ENCODE peak calls at places on chromosome 12, in nine cellular contexts. Z, A, P, I, V, M, C, X and W are unnamed samples.

GRCh38 chr12:116880817-116881324 is 370 bp downstream of the HRK start:
- DNase-seq in Z (peak; percentile 18), A (peak; percentile 75), P (peak; percentile 38), I (peak; percentile 38), V (peak; percentile 45), M (peak; percentile 69), C (peak; percentile 73), X (peak; percentile 72), W (peak; percentile 79)

GRCh38 chr12:57983150-57983857 is 41.9 kb downstream of the ATP23 start:
- DNase-seq in Z (peak; percentile 79), A (peak; percentile 71), P (peak; percentile 24), I (peak; percentile 26), V (peak; percentile 67), M (no peak), C (peak; percentile 69), X (peak; percentile 73), W (peak; percentile 51)

GRCh38 chr12:71139153-71139735 is 18.6 kb downstream of the TSPAN8 start:
- DNase-seq in Z (no peak), A (no peak), P (no peak), I (no peak), V (no peak), M (no peak), C (no peak), X (no peak), W (no peak)

GRCh38 chr12:103301642-103302620 is 193.8 kb downstream of the C12orf42 start:
- DNase-seq in Z (no peak), A (peak; percentile 83), P (no peak), I (no peak), V (no peak), M (no peak), C (no peak), X (no peak), W (peak; percentile 79)

GRCh38 chr12:114981036-114981435 is 297.1 kb upstream of the TBX3 start:
- DNase-seq in Z (peak; percentile 27), A (no peak), P (no peak), I (no peak), V (peak; percentile 22), M (no peak), C (no peak), X (no peak), W (no peak)

GRCh38 chr12:97435153-97435552 is 27.5 kb upstream of the RMST start:
- DNase-seq in Z (no peak), A (no peak), P (no peak), I (no peak), V (no peak), M (no peak), C (no peak), X (no peak), W (no peak)

GRCh38 chr12:108729612-108730336 is 1.5 kb downstream of the CORO1C start:
- DNase-seq in Z (peak; percentile 62), A (no peak), P (peak; percentile 79), I (no peak), V (no peak), M (no peak), C (no peak), X (peak; percentile 79), W (no peak)

GRCh38 chr12:76246611-76247010 is 101.6 kb downstream of the BBS10 start:
- DNase-seq in Z (no peak), A (no peak), P (no peak), I (no peak), V (no peak), M (no peak), C (no peak), X (no peak), W (no peak)

GRCh38 chr12:38158428-38159091 is 158.0 kb upstream of the ALG10B start:
- DNase-seq in Z (no peak), A (no peak), P (no peak), I (peak; percentile 9), V (no peak), M (no peak), C (no peak), X (no peak), W (no peak)

GRCh38 chr12:71299541-71300376 is 139.8 kb upstream of the LGR5 start:
- DNase-seq in Z (no peak), A (no peak), P (peak; percentile 21), I (no peak), V (no peak), M (peak; percentile 21), C (peak; percentile 57), X (no peak), W (no peak)

GRCh38 chr12:30286345-30286926 is 409.2 kb downstream of the IPO8 start:
- DNase-seq in Z (peak; percentile 68), A (peak; percentile 48), P (peak; percentile 29), I (no peak), V (peak; percentile 42), M (no peak), C (peak; percentile 25), X (peak; percentile 59), W (peak; percentile 55)

GRCh38 chr12:108581311-108582227 is 16.3 kb downstream of the TMEM119 start:
- DNase-seq in Z (no peak), A (no peak), P (no peak), I (no peak), V (no peak), M (no peak), C (no peak), X (no peak), W (no peak)

DNA sequence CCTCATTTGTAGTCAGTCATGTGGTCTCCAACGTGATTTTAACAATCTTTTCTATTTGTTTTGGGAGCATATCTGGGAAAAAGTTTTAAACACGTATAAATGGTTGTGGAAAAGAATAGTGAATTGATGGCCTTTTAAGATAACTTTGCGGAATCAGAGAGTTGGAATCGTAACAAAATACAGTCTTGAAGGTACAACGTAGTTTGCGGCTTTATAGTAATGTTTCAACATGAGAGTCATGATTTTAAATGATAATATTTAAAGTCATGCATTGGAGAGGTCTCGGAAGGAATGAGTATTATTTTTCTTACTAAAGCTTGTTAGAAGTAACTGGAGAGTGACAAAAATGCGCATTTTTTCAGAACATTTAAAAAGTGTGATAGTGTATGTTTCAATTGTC is 1.6 kb downstream of the AEBP2 start:
- DNase-seq in Z (peak; percentile 19), A (no peak), P (peak; percentile 64), I (no peak), V (peak; percentile 40), M (no peak), C (no peak), X (no peak), W (no peak)
- H3K4me3 ChIP-seq in Z (peak overlapping the region; percentile 57), A (peak overlapping the region; percentile 84), P (peak overlapping the region; percentile 87), I (peak overlapping the region; percentile 66), V (peak overlapping the region; percentile 100), M (peak overlapping the region; percentile 89), C (no peak overlapping the region), X (peak overlapping the region; percentile 96), W (peak overlapping the region; percentile 60)

DNA sequence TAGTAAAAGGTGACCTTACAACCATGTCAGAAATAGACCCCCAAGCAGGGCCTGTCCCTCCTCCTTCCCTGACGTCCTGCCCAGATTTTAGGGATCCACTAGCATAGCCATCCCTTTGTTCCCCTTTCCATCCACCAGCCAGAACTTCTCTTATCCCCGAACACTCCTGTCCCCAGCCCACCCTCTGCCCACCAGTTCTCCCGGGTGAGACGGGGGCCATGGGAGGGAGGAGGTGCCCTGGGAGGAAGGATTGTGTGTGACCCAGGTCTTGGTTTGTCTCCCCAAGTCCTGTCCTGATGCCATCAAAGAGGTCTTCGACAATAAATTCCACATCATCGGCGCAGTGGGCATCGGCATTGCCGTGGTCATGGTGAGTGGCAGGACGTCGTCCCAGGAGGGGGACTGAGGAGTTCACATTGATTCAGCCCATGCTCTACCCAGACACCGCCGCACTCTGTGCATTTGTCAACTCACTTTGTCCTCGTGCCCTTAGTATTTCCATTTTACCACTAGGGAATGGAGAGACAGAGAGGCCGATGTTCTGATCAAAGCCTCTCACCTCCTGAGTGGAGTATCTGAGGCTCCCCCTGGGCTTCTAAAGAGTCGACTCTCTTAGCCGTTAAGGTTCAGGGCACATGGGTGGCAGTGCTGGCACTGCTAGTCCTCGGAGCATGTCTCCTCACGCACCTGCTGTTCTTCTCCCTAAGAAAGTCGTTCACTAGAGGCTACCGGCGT is 35.9 kb downstream of the CD9 start:
- DNase-seq in Z (no peak), A (no peak), P (no peak), I (peak; percentile 29), V (no peak), M (no peak), C (no peak), X (no peak), W (no peak)
- H3K9ac ChIP-seq in Z (no peak overlapping the region), A (no peak overlapping the region), P (no peak overlapping the region), I (peak overlapping the region; percentile 93), V (no peak overlapping the region), M (no peak overlapping the region), C (peak overlapping the region; percentile 15), X (peak overlapping the region; percentile 25), W (no peak overlapping the region)

GRCh38 chr12:79650440-79650839 is 40.3 kb downstream of the PAWR start:
- DNase-seq in Z (no peak), A (no peak), P (no peak), I (no peak), V (no peak), M (no peak), C (no peak), X (no peak), W (no peak)

GRCh38 chr12:79652521-79652920 is 38.2 kb downstream of the PAWR start:
- DNase-seq in Z (no peak), A (no peak), P (no peak), I (no peak), V (no peak), M (no peak), C (no peak), X (no peak), W (no peak)

GRCh38 chr12:79657136-79657535 is 33.6 kb downstream of the PAWR start:
- DNase-seq in Z (no peak), A (no peak), P (no peak), I (no peak), V (no peak), M (no peak), C (no peak), X (no peak), W (no peak)

GRCh38 chr12:79658221-79658620 is 32.5 kb downstream of the PAWR start:
- DNase-seq in Z (no peak), A (no peak), P (peak; percentile 50), I (no peak), V (peak; percentile 65), M (no peak), C (no peak), X (no peak), W (no peak)

DNA sequence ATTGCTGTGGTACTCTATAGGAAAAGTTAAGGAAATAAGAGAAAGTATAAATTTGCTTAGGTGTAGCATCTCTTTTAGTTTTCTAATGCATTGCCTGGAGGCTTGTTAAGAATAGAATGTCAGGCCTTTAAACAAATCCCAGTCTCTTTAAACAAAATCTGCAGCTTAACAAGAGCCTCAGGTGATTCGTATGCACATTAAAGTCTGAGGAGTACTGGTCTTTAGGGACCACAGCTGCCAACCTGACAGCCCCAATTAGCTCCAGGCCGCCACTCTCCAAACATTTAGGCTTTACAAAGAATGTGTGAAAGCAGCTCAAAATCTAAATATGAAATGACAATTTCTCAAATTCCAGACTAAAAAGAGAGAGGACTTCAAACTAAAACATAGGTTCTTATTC is 35.7 kb downstream of the PAWR start:
- DNase-seq in Z (no peak), A (no peak), P (no peak), I (no peak), V (no peak), M (no peak), C (no peak), X (no peak), W (peak; percentile 67)
- H3K27ac ChIP-seq in Z (no peak overlapping the region), A (peak overlapping the region; percentile 27), P (no peak overlapping the region), I (no peak overlapping the region), V (no peak overlapping the region), M (no peak overlapping the region), C (no peak overlapping the region), X (no peak overlapping the region), W (no peak overlapping the region)

DNA sequence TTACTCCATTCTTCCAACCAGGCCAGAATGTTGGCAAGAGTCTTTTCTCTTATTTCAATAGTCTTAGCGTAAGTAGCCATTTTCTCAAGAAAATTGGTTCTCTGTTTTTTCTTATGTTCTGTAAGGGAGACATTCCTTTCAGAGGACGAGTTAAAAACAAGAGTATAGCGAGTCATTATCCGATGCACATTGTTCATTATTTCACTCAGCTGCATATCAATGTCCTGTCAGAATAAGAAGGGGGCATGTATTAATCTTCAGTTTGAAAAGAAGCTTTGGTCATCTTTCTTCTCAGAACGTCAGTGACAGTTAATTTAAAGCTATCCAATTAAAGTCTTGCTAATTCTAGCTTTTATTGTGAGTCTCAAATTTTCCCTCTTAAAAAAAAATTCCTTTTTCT is 33.3 kb downstream of the FAM186A start:
- DNase-seq in Z (no peak), A (no peak), P (no peak), I (no peak), V (no peak), M (no peak), C (no peak), X (no peak), W (no peak)
- H3K4me3 ChIP-seq in Z (no peak overlapping the region), A (no peak overlapping the region), P (no peak overlapping the region), I (no peak overlapping the region), V (no peak overlapping the region), M (no peak overlapping the region), C (no peak overlapping the region), X (no peak overlapping the region), W (no peak overlapping the region)